ENCODE peak calls at places on chromosomes 12 and 14, in six cellular contexts. S, U, D, Y, C and M are unnamed samples.
A peak's percentile ranks its signal among the peaks of the same experiment; 100 is the strongest.

GRCh38 chr14:89578048-89578619 is 161.1 kb upstream of the FOXN3 start:
- DNase-seq in S (no peak), U (no peak), D (no peak), Y (no peak), C (no peak), M (no peak)

GRCh38 chr12:69621551-69621950 is 10.8 kb upstream of the LRRC10 start:
- DNase-seq in S (no peak), U (no peak), D (no peak), Y (no peak), C (no peak), M (no peak)

GRCh38 chr12:116710367-116710766 is 27.5 kb downstream of the SPRING1 start:
- DNase-seq in S (no peak), U (no peak), D (peak; percentile 78), Y (no peak), C (no peak), M (no peak)

GRCh38 chr14:93759781-93760307 is 28.4 kb downstream of the PRIMA1 start:
- DNase-seq in S (no peak), U (no peak), D (no peak), Y (no peak), C (no peak), M (no peak)

GRCh38 chr12:52207106-52207505 is 15.3 kb upstream of the KRT80 start:
- DNase-seq in S (no peak), U (no peak), D (no peak), Y (no peak), C (no peak), M (no peak)

GRCh38 chr14:32286602-32287001 is 42.5 kb upstream of the AKAP6 start:
- DNase-seq in S (no peak), U (no peak), D (no peak), Y (no peak), C (no peak), M (no peak)

GRCh38 chr14:91270619-91271018 is 26.1 kb upstream of the GPR68 start:
- DNase-seq in S (no peak), U (no peak), D (no peak), Y (no peak), C (no peak), M (no peak)

GRCh38 chr12:24719293-24719721 is 229.6 kb downstream of the BCAT1 start:
- DNase-seq in S (no peak), U (no peak), D (no peak), Y (peak; percentile 18), C (peak; percentile 28), M (no peak)

GRCh38 chr14:87268997-87269396 is 724.0 kb downstream of the GALC start:
- DNase-seq in S (no peak), U (no peak), D (no peak), Y (no peak), C (no peak), M (no peak)

GRCh38 chr12:109779382-109779781 is 53.8 kb downstream of the TRPV4 start:
- DNase-seq in S (no peak), U (no peak), D (peak; percentile 48), Y (no peak), C (no peak), M (no peak)